ENCODE peak calls at places on chromosomes 2 and 18, in ten cellular contexts. J is anterior cingulate cortex; L is NCI-H1092; E is T-helper 17 cell; M is HCEC 1CT; V is stimulated activated CD4-positive, alpha-beta T cell treated with anti-CD3 and anti-CD28 coated beads, TNF-alpha, amount 100 ng/mL, for 1 hour; H is nephron progenitor cell; O is GM06990; Z is fibroblast of villous mesenchyme; I is uterus. U is an unnamed sample.

GRCh38 chr2:236570081-236570979 is 705 bp downstream of the ACKR3 start:
- DNase-seq in I (no peak), H (no peak), L (no peak), J (no peak), Z (no peak), V (no peak), O (peak), M (no peak), E (no peak), U (no peak)

GRCh38 chr2:43513216-43513615 is 82.6 kb downstream of the THADA start:
- DNase-seq in E (no peak), H (no peak), I (no peak), M (no peak), Z (no peak), L (no peak), J (no peak), O (no peak), V (no peak), U (no peak)

GRCh38 chr2:43634604-43635306 is 2.3 kb upstream of the PLEKHH2 start:
- DNase-seq in E (no peak), H (no peak), J (no peak), M (peak), V (no peak), L (peak), Z (peak), I (peak), O (no peak), U (no peak)

GRCh38 chr18:64017870-64018269 is 48.0 kb downstream of the SERPINB8 start:
- DNase-seq in H (no peak), O (no peak), I (no peak), M (peak), Z (peak), V (no peak), E (no peak), L (peak), J (no peak), U (no peak)

GRCh38 chr2:222844323-222844722 is 16.5 kb upstream of the ACSL3 start:
- DNase-seq in M (peak), O (no peak), J (peak), Z (peak), E (no peak), H (no peak), L (no peak), I (peak), V (no peak), U (no peak)

GRCh38 chr2:16626497-16626896 is 39.1 kb downstream of the CYRIA start:
- DNase-seq in I (peak), L (no peak), Z (peak), E (no peak), V (no peak), O (no peak), M (no peak), J (no peak), H (no peak), U (no peak)

GRCh38 chr18:10523544-10523943 is 2.3 kb upstream of the NAPG start:
- DNase-seq in H (no peak), M (no peak), O (no peak), V (no peak), L (no peak), I (no peak), Z (no peak), J (no peak), E (no peak), U (no peak)

GRCh38 chr2:45154606-45155155 is 145.4 kb upstream of the SIX2 start:
- DNase-seq in M (no peak), I (no peak), V (no peak), J (no peak), E (no peak), O (no peak), Z (no peak), H (no peak), L (no peak), U (no peak)

GRCh38 chr18:7808992-7809391 is 241.9 kb downstream of the PTPRM start:
- DNase-seq in E (no peak), L (no peak), I (no peak), H (no peak), M (no peak), Z (no peak), O (no peak), V (no peak), J (no peak), U (no peak)

GRCh38 chr18:70243131-70243530 is 37.6 kb upstream of the RTTN start:
- DNase-seq in Z (no peak), E (no peak), I (no peak), M (no peak), L (no peak), O (no peak), V (no peak), H (no peak), J (no peak), U (no peak)

GRCh38 chr2:28362991-28363521 is 29.6 kb upstream of the FOSL2 start:
- DNase-seq in M (no peak), L (no peak), I (no peak), H (no peak), O (no peak), J (no peak), V (no peak), Z (no peak), E (no peak), U (no peak)

GRCh38 chr2:98634406-98635092 is 26.2 kb downstream of the UNC50 start:
- DNase-seq in I (no peak), J (no peak), E (peak), O (no peak), H (peak), V (no peak), L (no peak), Z (no peak), M (peak), U (no peak)

GRCh38 chr2:85678794-85679672 is 11.0 kb upstream of the SFTPB start:
- DNase-seq in E (peak), I (peak), J (peak), O (peak), M (peak), V (peak), L (peak), Z (peak), H (peak), U (peak)

GRCh38 chr18:79583984-79584401 is 95.6 kb upstream of the CTDP1 start:
- DNase-seq in O (no peak), E (no peak), Z (no peak), J (no peak), M (no peak), I (no peak), L (no peak), H (no peak), V (no peak), U (no peak)

GRCh38 chr2:210445116-210445707 is 31.3 kb downstream of the LANCL1 start:
- DNase-seq in O (no peak), V (no peak), J (no peak), Z (peak), H (no peak), L (no peak), E (no peak), I (no peak), M (peak), U (no peak)

GRCh38 chr2:26666671-26667070 is 25.5 kb upstream of the CIB4 start:
- DNase-seq in I (no peak), E (no peak), Z (no peak), H (no peak), L (no peak), M (peak), V (no peak), O (no peak), J (no peak), U (no peak)

GRCh38 chr2:234932591-234933168 is 19.1 kb upstream of the SH3BP4 start:
- DNase-seq in E (no peak), I (no peak), Z (no peak), M (no peak), O (no peak), V (no peak), H (no peak), L (no peak), J (no peak), U (no peak)

GRCh38 chr2:153101187-153101586 is 377.4 kb downstream of the RPRM start:
- DNase-seq in L (no peak), O (no peak), E (no peak), Z (no peak), M (no peak), V (no peak), I (no peak), H (no peak), J (no peak), U (no peak)

GRCh38 chr2:47494267-47495130 is 91.5 kb downstream of the MSH2 start:
- DNase-seq in Z (no peak), M (no peak), L (no peak), V (no peak), E (no peak), H (no peak), J (no peak), O (no peak), I (no peak), U (no peak)

GRCh38 chr2:168118733-168119518 is 128.5 kb downstream of the STK39 start:
- DNase-seq in I (no peak), J (no peak), H (peak), Z (peak), V (no peak), O (no peak), M (peak), E (no peak), L (peak), U (no peak)

GRCh38 chr2:182545420-182546167 is 118.8 kb upstream of the PDE1A start:
- DNase-seq in J (no peak), I (no peak), L (no peak), O (no peak), H (no peak), M (no peak), V (no peak), Z (no peak), E (no peak), U (no peak)

GRCh38 chr2:179373826-179374225 is 109.2 kb upstream of the SESTD1 start:
- DNase-seq in J (no peak), I (no peak), V (no peak), Z (no peak), L (no peak), M (no peak), E (no peak), O (no peak), H (no peak), U (no peak)

GRCh38 chr2:172919732-172920131 is 155.9 kb upstream of the MAP3K20 start:
- DNase-seq in L (no peak), J (no peak), E (no peak), V (no peak), H (no peak), I (no peak), M (no peak), Z (no peak), O (no peak), U (no peak)

GRCh38 chr2:104909317-104909716 is 55.4 kb downstream of the POU3F3 start:
- DNase-seq in V (no peak), J (no peak), I (no peak), Z (no peak), M (no peak), E (no peak), L (no peak), O (no peak), H (no peak), U (no peak)

GRCh38 chr2:118834440-118834810 is 13.0 kb downstream of the EN1 start:
- DNase-seq in H (no peak), O (no peak), E (no peak), M (no peak), V (no peak), I (no peak), J (no peak), Z (no peak), L (no peak), U (no peak)

GRCh38 chr2:3628800-3629199 is 29.2 kb upstream of the ALLC start:
- DNase-seq in V (no peak), J (no peak), E (no peak), Z (no peak), H (peak), I (no peak), M (no peak), O (no peak), L (peak), U (no peak)

GRCh38 chr18:9808530-9809241 is 77.1 kb upstream of the TXNDC2 start:
- DNase-seq in V (no peak), O (no peak), E (no peak), I (no peak), Z (no peak), L (no peak), H (peak), M (no peak), J (peak), U (no peak)

GRCh38 chr2:197777823-197778407 is 7.2 kb downstream of the BOLL start:
- DNase-seq in M (peak), H (peak), J (no peak), V (no peak), O (peak), E (no peak), I (no peak), Z (peak), L (no peak), U (no peak)

GRCh38 chr2:205911306-205911705 is 174.7 kb downstream of the INO80D start:
- DNase-seq in E (no peak), M (no peak), O (no peak), Z (no peak), V (no peak), I (no peak), L (no peak), J (no peak), H (no peak), U (no peak)

GRCh38 chr2:199903111-199903510 is 8.0 kb upstream of the C2orf69 start:
- DNase-seq in Z (no peak), O (no peak), V (no peak), E (no peak), J (no peak), L (no peak), I (no peak), M (no peak), H (no peak), U (no peak)

GRCh38 chr2:43905388-43905803 is 66.6 kb downstream of the ABCG8 start:
- DNase-seq in M (no peak), V (no peak), L (no peak), Z (no peak), J (no peak), I (no peak), O (no peak), E (no peak), H (no peak), U (no peak)

GRCh38 chr2:99831772-99832171 is 310.6 kb downstream of the AFF3 start:
- DNase-seq in O (no peak), M (no peak), H (no peak), V (no peak), E (no peak), J (no peak), L (no peak), I (no peak), Z (no peak), U (no peak)

GRCh38 chr2:197706839-197707207 is 1.7 kb downstream of the MARS2 start:
- DNase-seq in J (no peak), V (no peak), M (no peak), H (peak), E (no peak), L (no peak), Z (no peak), O (no peak), I (no peak), U (no peak)

GRCh38 chr2:224147174-224147573 is 108.1 kb upstream of the SERPINE2 start:
- DNase-seq in M (no peak), I (no peak), Z (peak), V (no peak), O (no peak), H (no peak), E (no peak), L (no peak), J (no peak), U (no peak)

GRCh38 chr2:68088950-68089349 is 26.1 kb upstream of the C1D start:
- DNase-seq in J (no peak), H (no peak), Z (peak), V (no peak), E (no peak), O (no peak), I (no peak), M (peak), L (no peak), U (no peak)

GRCh38 chr18:48957136-48957535 is 6.4 kb upstream of the SMAD7 start:
- DNase-seq in L (no peak), J (no peak), V (no peak), O (no peak), E (no peak), M (no peak), I (no peak), Z (no peak), H (no peak), U (no peak)

GRCh38 chr2:237122214-237122666 is 36.6 kb downstream of the COPS8 start:
- DNase-seq in V (no peak), J (peak), M (peak), I (peak), E (peak), Z (peak), L (no peak), H (peak), O (peak), U (peak)

GRCh38 chr2:157897106-157897971 is 21.2 kb upstream of the ACVR1 start:
- DNase-seq in E (no peak), V (no peak), J (no peak), I (no peak), H (no peak), L (no peak), M (no peak), Z (no peak), O (peak), U (no peak)

GRCh38 chr2:65637061-65637460 is 204.7 kb upstream of the SPRED2 start:
- DNase-seq in M (no peak), H (no peak), Z (peak), I (no peak), E (no peak), O (no peak), L (no peak), J (no peak), V (no peak), U (no peak)

U was measured in activated T-helper 1 cell treated with anti-CD3 and anti-CD28 coated beads, Interleukin-2, amount 50 U/mL, for 16 hours.